ENCODE peak calls at places on chromosomes 11 and 22, in seven cellular contexts. G, O, D, X, B, F and E are unnamed samples.

GRCh38 chr11:72425053-72425980 is 9.0 kb downstream of the CLPB start:
- DNase-seq in G (no peak), O (no peak), D (no peak), X (no peak), B (no peak), F (no peak), E (no peak)

GRCh38 chr11:77181226-77181625 is 53.2 kb downstream of the MYO7A start:
- DNase-seq in G (peak; percentile 39), O (no peak), D (no peak), X (no peak), B (no peak), F (no peak), E (no peak)

GRCh38 chr11:45333506-45333971 is 47.4 kb upstream of the SYT13 start:
- DNase-seq in G (no peak), O (no peak), D (peak; percentile 75), X (no peak), B (peak; percentile 65), F (peak; percentile 67), E (peak; percentile 71)

GRCh38 chr11:116533186-116533825 is 239.5 kb downstream of the BUD13 start:
- DNase-seq in G (no peak), O (no peak), D (no peak), X (no peak), B (no peak), F (no peak), E (no peak)

GRCh38 chr11:109197656-109198055 is 224.3 kb upstream of the C11orf87 start:
- DNase-seq in G (no peak), O (no peak), D (no peak), X (no peak), B (peak; percentile 7), F (no peak), E (no peak)

GRCh38 chr11:116145187-116145865 is 627.5 kb downstream of the BUD13 start:
- DNase-seq in G (no peak), O (no peak), D (no peak), X (no peak), B (no peak), F (no peak), E (no peak)

GRCh38 chr11:64793271-64794160 is 9.5 kb downstream of the MAP4K2 start:
- DNase-seq in G (peak; percentile 38), O (no peak), D (no peak), X (no peak), B (no peak), F (no peak), E (no peak)

GRCh38 chr22:39543095-39543494 is 10.5 kb upstream of the RPS19BP1 start:
- DNase-seq in G (no peak), O (no peak), D (no peak), X (no peak), B (peak; percentile 32), F (no peak), E (no peak)

GRCh38 chr11:68312117-68312779 is at the start of gene LRP5:
- DNase-seq in G (no peak), O (no peak), D (peak; percentile 31), X (no peak), B (peak; percentile 10), F (no peak), E (no peak)

GRCh38 chr11:120917536-120918239 is 106.2 kb upstream of the TBCEL start:
- DNase-seq in G (no peak), O (no peak), D (no peak), X (no peak), B (no peak), F (no peak), E (no peak)

GRCh38 chr11:122101625-122102291 is 14.3 kb downstream of the BLID start:
- DNase-seq in G (no peak), O (peak; percentile 51), D (peak; percentile 66), X (no peak), B (peak; percentile 85), F (peak; percentile 41), E (peak; percentile 85)

GRCh38 chr22:16936625-16937024 is 71.4 kb downstream of the GAB4 start:
- DNase-seq in G (no peak), O (no peak), D (no peak), X (no peak), B (no peak), F (no peak), E (no peak)

GRCh38 chr11:80916180-80916811 is 1475.5 kb upstream of the TENM4 start:
- DNase-seq in G (no peak), O (no peak), D (no peak), X (no peak), B (no peak), F (no peak), E (no peak)

GRCh38 chr11:67486481-67487195 is 3.8 kb downstream of the AIP start:
- DNase-seq in G (peak; percentile 35), O (no peak), D (no peak), X (no peak), B (no peak), F (no peak), E (no peak)

GRCh38 chr11:64751136-64751535 is 7.2 kb upstream of the RASGRP2 start:
- DNase-seq in G (no peak), O (no peak), D (no peak), X (no peak), B (no peak), F (no peak), E (no peak)

GRCh38 chr11:24587655-24588054 is 90.8 kb downstream of the LUZP2 start:
- DNase-seq in G (no peak), O (no peak), D (no peak), X (no peak), B (peak; percentile 51), F (no peak), E (no peak)

GRCh38 chr11:12161137-12161536 is 50.7 kb downstream of the MICAL2 start:
- DNase-seq in G (no peak), O (no peak), D (peak; percentile 67), X (no peak), B (no peak), F (no peak), E (no peak)

GRCh38 chr22:31800065-31800464 is 46.2 kb downstream of the DEPDC5 start:
- DNase-seq in G (no peak), O (no peak), D (no peak), X (no peak), B (peak; percentile 78), F (no peak), E (no peak)

GRCh38 chr11:66885469-66886316 is 28.8 kb downstream of the LRFN4 start:
- DNase-seq in G (no peak), O (no peak), D (no peak), X (no peak), B (no peak), F (no peak), E (no peak)

GRCh38 chr11:6245536-6245935 is 6.6 kb downstream of the CNGA4 start:
- DNase-seq in G (no peak), O (no peak), D (no peak), X (no peak), B (no peak), F (no peak), E (no peak)

GRCh38 chr11:28243596-28243995 is 135.4 kb downstream of the METTL15 start:
- DNase-seq in G (no peak), O (no peak), D (no peak), X (no peak), B (peak; percentile 14), F (no peak), E (no peak)

GRCh38 chr22:23397008-23397617 is 183.0 kb downstream of the IGLL1 start:
- DNase-seq in G (peak; percentile 36), O (no peak), D (no peak), X (no peak), B (no peak), F (no peak), E (no peak)

GRCh38 chr11:128695539-128696221 is 1.8 kb downstream of the FLI1 start:
- DNase-seq in G (peak; percentile 81), O (no peak), D (peak; percentile 60), X (peak; percentile 35), B (no peak), F (no peak), E (no peak)
- H3K4me1 ChIP-seq in G (peaks cover 68% of the 10 kb centered on the region), O (no peaks in the 10 kb centered on the region), D (peaks cover 39% of the 10 kb centered on the region), X (peaks cover 61% of the 10 kb centered on the region), B (peaks cover 10% of the 10 kb centered on the region), F (peaks cover 27% of the 10 kb centered on the region), E (no peaks in the 10 kb centered on the region)

GRCh38 chr22:47846206-47846605 is 1083.8 kb downstream of the TBC1D22A start:
- DNase-seq in G (no peak), O (no peak), D (no peak), X (no peak), B (no peak), F (no peak), E (peak; percentile 75)
- H3K9me3 ChIP-seq in G (no peaks in the 10 kb centered on the region), O (no peaks in the 10 kb centered on the region), D (no peaks in the 10 kb centered on the region), X (no peaks in the 10 kb centered on the region), B (peaks cover 48% of the 10 kb centered on the region), F (no peaks in the 10 kb centered on the region), E (no peaks in the 10 kb centered on the region)

GRCh38 chr11:57407521-57407920 is 17.1 kb upstream of the PRG2 start:
- DNase-seq in G (no peak), O (no peak), D (no peak), X (no peak), B (no peak), F (no peak), E (no peak)

GRCh38 chr11:57409321-57410100 is 17.4 kb downstream of the SLC43A3 start:
- DNase-seq in G (no peak), O (no peak), D (no peak), X (no peak), B (no peak), F (no peak), E (no peak)

GRCh38 chr11:57407010-57407409 is 16.6 kb upstream of the PRG2 start:
- DNase-seq in G (no peak), O (no peak), D (peak; percentile 39), X (no peak), B (no peak), F (no peak), E (no peak)

GRCh38 chr11:57406337-57406904 is 16.0 kb upstream of the PRG2 start:
- DNase-seq in G (no peak), O (no peak), D (peak; percentile 57), X (no peak), B (peak; percentile 39), F (no peak), E (no peak)

DNA sequence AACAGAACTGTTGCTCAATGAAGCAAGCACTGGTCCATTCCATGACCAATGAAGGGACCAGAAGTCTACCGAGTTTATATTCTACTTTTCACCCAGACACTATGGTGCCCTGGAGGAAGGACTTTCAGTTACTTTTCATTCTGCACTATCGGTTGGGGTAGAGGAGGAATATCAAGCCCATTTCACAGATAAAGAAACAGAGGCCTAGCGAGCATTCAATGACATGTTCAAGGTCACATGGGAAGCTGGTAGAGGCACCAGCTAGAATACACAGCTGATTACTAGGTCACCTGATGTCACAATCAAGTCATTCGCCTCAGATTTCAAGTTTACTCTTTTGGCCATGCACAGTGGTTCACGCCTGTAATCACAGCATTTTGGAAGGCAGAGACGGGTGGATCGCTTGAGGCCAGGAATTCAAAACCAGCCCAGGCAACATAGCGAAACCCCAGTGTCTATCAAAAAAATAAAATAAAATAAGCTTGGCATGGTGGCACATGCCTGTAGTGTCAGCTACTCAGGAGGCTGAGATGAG is 17.6 kb upstream of the PRG2 start:
- DNase-seq in G (no peak), O (no peak), D (no peak), X (no peak), B (no peak), F (no peak), E (no peak)
- H3K4me1 ChIP-seq in G (peaks cover 10% of the 10 kb centered on the region), O (no peaks in the 10 kb centered on the region), D (peaks cover 23% of the 10 kb centered on the region), X (no peaks in the 10 kb centered on the region), B (peaks cover 3% of the 10 kb centered on the region), F (no peaks in the 10 kb centered on the region), E (no peaks in the 10 kb centered on the region)

DNA sequence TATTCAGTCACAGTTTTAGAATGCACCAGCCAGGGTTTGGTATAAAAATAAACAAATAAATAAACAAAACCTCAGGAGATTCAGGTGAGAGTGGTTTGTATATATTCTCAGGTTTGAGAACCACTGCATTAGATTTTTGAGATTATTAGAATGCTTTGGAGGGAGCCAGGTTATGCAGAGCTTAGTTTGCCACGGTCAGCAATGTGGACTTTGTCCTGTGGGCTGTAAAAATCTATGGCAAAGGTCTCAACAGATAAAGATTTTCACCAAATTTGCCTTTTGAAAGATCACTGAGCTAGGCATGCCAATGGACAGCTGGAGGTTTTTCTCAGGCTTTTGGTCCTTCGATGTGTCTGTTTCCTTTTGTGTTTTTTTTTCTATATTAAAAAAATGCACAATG is 650.1 kb upstream of the RAG2 start:
- DNase-seq in G (no peak), O (no peak), D (no peak), X (no peak), B (no peak), F (no peak), E (no peak)
- H3K9me3 ChIP-seq in G (no peaks in the 10 kb centered on the region), O (no peaks in the 10 kb centered on the region), D (peaks cover 8% of the 10 kb centered on the region), X (no peaks in the 10 kb centered on the region), B (no peaks in the 10 kb centered on the region), F (no peaks in the 10 kb centered on the region), E (no peaks in the 10 kb centered on the region)